ENCODE peak calls at places on chromosomes 3 and 15, in nine cellular contexts. U is IMR-90, B is suprapubic skin, Q is GM23248, E is Panc1, M is A673, X is Peyer's patch, Z is OCI-LY7, G is ovary. Y is an unnamed sample.

GRCh38 chr3:67386446-67386845 is 268.0 kb downstream of the SUCLG2 start:
- DNase-seq in U (peak; percentile 11), B (no peak), Q (no peak), E (no peak), M (no peak), X (no peak), Z (no peak), G (no peak), Y (no peak)

GRCh38 chr3:48433472-48434118 is 3.7 kb upstream of the PLXNB1 start:
- DNase-seq in U (peak; percentile 26), B (peak; percentile 70), Q (peak; percentile 83), E (no peak), M (no peak), X (peak; percentile 79), Z (no peak), G (no peak), Y (no peak)

GRCh38 chr3:49700014-49700413 is 10.7 kb downstream of the RNF123 start:
- DNase-seq in U (no peak), B (no peak), Q (no peak), E (no peak), M (no peak), X (no peak), Z (no peak), G (no peak), Y (no peak)

GRCh38 chr3:48039487-48040190 is 23.4 kb upstream of the MAP4 start:
- DNase-seq in U (peak; percentile 84), B (no peak), Q (peak; percentile 92), E (peak; percentile 39), M (peak; percentile 29), X (no peak), Z (no peak), G (no peak), Y (no peak)

GRCh38 chr3:50550079-50550736 is 17.3 kb downstream of the C3orf18 start:
- DNase-seq in U (peak; percentile 20), B (no peak), Q (peak; percentile 55), E (no peak), M (peak; percentile 45), X (peak; percentile 63), Z (peak; percentile 59), G (peak; percentile 62), Y (peak; percentile 43)

GRCh38 chr3:197270558-197271317 is 27.7 kb downstream of the DLG1 start:
- DNase-seq in U (peak; percentile 29), B (no peak), Q (no peak), E (no peak), M (no peak), X (no peak), Z (no peak), G (no peak), Y (no peak)

GRCh38 chr15:44215594-44215993 is 20.5 kb upstream of the FRMD5 start:
- DNase-seq in U (peak; percentile 90), B (no peak), Q (peak; percentile 96), E (peak; percentile 64), M (no peak), X (no peak), Z (no peak), G (no peak), Y (no peak)

GRCh38 chr15:71547066-71547465 is 263.3 kb upstream of the NR2E3 start:
- DNase-seq in U (no peak), B (no peak), Q (no peak), E (no peak), M (peak; percentile 11), X (no peak), Z (no peak), G (no peak), Y (peak; percentile 34)

DNA sequence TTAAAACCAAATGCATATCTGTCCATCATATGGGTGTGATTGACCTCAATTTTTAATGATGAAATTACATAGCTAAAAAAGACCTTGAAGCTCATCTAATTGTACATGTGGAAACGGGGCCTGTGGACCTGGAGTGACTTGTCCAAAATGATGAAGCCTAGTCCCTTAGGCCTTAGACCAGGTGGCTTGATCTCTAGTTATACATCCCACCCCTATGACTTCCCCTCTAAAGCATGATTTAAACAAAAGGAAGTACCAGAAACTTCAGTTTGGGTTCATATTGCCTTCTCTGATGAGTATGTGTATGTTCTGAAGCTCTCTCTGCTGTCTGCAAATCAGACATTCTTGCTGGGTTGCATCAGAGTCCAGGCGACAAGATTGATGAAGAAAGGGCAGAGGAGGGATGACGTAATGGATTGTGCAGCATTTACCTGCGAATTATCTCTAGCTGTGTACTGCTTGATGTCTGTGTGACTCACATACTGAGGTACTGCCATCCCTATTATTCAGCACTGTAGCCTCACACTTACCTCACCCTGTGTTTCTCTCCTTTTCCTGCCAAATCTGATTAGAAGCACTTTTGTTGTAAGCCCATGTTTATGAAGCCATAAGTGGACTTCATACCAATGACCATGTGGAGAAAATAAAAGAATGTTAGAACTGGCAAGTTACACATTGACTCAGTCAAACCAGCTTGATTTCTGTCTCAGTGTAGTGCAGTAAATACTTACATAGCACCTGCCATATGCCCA is 111.5 kb downstream of the FILIP1L start:
- DNase-seq in U (peak; percentile 97), B (no peak), Q (peak; percentile 90), E (peak; percentile 93), M (no peak), X (no peak), Z (no peak), G (no peak), Y (no peak)
- H3K27ac ChIP-seq in U (peak overlapping the region; percentile 39), B (peak overlapping the region; percentile 79), Q (peak overlapping the region; percentile 48), E (peak overlapping the region; percentile 27), M (no peak overlapping the region), X (no peak overlapping the region), Z (no peak overlapping the region), G (no peak overlapping the region), Y (no peak overlapping the region)

GRCh38 chr3:42028474-42028873 is 62.7 kb upstream of the TRAK1 start:
- DNase-seq in U (no peak), B (no peak), Q (no peak), E (no peak), M (no peak), X (no peak), Z (no peak), G (no peak), Y (no peak)

GRCh38 chr3:42022355-42022754 is 60.5 kb upstream of the ULK4 start:
- DNase-seq in U (no peak), B (no peak), Q (no peak), E (no peak), M (no peak), X (no peak), Z (no peak), G (no peak), Y (no peak)

GRCh38 chr3:42025388-42026138 is 63.7 kb upstream of the ULK4 start:
- DNase-seq in U (peak; percentile 99), B (peak; percentile 94), Q (peak; percentile 98), E (no peak), M (peak; percentile 94), X (peak; percentile 81), Z (peak; percentile 55), G (peak; percentile 95), Y (peak; percentile 89)

GRCh38 chr3:42023380-42023779 is 61.5 kb upstream of the ULK4 start:
- DNase-seq in U (no peak), B (no peak), Q (no peak), E (no peak), M (no peak), X (no peak), Z (no peak), G (no peak), Y (no peak)

GRCh38 chr3:42024578-42025387 is 62.9 kb upstream of the ULK4 start:
- DNase-seq in U (no peak), B (no peak), Q (peak; percentile 32), E (no peak), M (peak; percentile 61), X (no peak), Z (no peak), G (no peak), Y (no peak)
- H3K4me3 ChIP-seq in U (no peak overlapping the region), B (no peak overlapping the region), Q (peak overlapping the region; percentile 59), E (peak overlapping the region; percentile 36), M (peak overlapping the region; percentile 28), X (no peak overlapping the region), Z (peak overlapping the region; percentile 47), G (no peak overlapping the region), Y (no peak overlapping the region)

GRCh38 chr3:15839568-15839967 is 41.8 kb upstream of the ANKRD28 start:
- DNase-seq in U (no peak), B (no peak), Q (no peak), E (no peak), M (no peak), X (no peak), Z (no peak), G (no peak), Y (no peak)

GRCh38 chr3:15847239-15847638 is 49.5 kb upstream of the ANKRD28 start:
- DNase-seq in U (no peak), B (no peak), Q (no peak), E (no peak), M (no peak), X (no peak), Z (no peak), G (no peak), Y (no peak)

GRCh38 chr3:15845475-15845874 is 47.7 kb upstream of the ANKRD28 start:
- DNase-seq in U (no peak), B (no peak), Q (no peak), E (no peak), M (no peak), X (no peak), Z (no peak), G (no peak), Y (no peak)

DNA sequence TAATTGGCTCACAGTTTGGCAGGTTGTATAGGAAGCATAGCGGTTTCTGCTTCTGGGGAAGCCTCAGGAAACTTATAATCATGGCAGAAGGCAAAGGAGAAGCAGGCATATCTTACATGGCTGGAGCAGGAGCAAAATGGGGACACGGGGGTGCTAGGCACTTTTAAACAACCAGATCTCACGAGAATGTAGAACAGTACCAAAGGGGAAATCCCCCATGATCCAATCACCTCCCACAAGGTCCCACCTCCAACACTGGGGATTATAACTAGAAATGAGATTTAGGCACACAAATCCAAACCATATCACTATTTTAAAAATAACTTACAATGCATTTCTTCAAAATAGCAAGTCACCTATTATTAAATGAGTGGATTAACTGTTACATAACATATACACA is 47.1 kb upstream of the ANKRD28 start:
- DNase-seq in U (no peak), B (no peak), Q (no peak), E (no peak), M (no peak), X (no peak), Z (no peak), G (no peak), Y (no peak)
- H3K27ac ChIP-seq in U (no peak overlapping the region), B (no peak overlapping the region), Q (no peak overlapping the region), E (no peak overlapping the region), M (no peak overlapping the region), X (no peak overlapping the region), Z (no peak overlapping the region), G (no peak overlapping the region), Y (no peak overlapping the region)

GRCh38 chr3:16884748-16885587 is at the start of gene PLCL2:
- DNase-seq in U (peak; percentile 21), B (peak; percentile 70), Q (peak; percentile 72), E (no peak), M (peak; percentile 40), X (peak; percentile 77), Z (peak; percentile 82), G (peak; percentile 52), Y (no peak)

GRCh38 chr3:16887130-16887529 is 2.4 kb downstream of the PLCL2 start:
- DNase-seq in U (no peak), B (no peak), Q (no peak), E (no peak), M (no peak), X (no peak), Z (no peak), G (no peak), Y (no peak)

GRCh38 chr3:16884084-16884747 is 539 bp upstream of the PLCL2 start:
- DNase-seq in U (peak; percentile 6), B (peak; percentile 74), Q (peak; percentile 51), E (no peak), M (peak; percentile 53), X (peak; percentile 83), Z (peak; percentile 83), G (peak; percentile 77), Y (no peak)

GRCh38 chr3:16885948-16886683 is 1.4 kb downstream of the PLCL2 start:
- DNase-seq in U (no peak), B (no peak), Q (peak; percentile 62), E (no peak), M (no peak), X (no peak), Z (no peak), G (no peak), Y (no peak)

GRCh38 chr3:16885588-16885903 is 791 bp downstream of the PLCL2 start:
- DNase-seq in U (no peak), B (no peak), Q (no peak), E (no peak), M (no peak), X (no peak), Z (peak; percentile 73), G (no peak), Y (no peak)
- H3K4me3 ChIP-seq in U (peak overlapping the region; percentile 59), B (peak overlapping the region; percentile 91), Q (peak overlapping the region; percentile 76), E (peak overlapping the region; percentile 76), M (peak overlapping the region; percentile 53), X (peak overlapping the region; percentile 84), Z (peak overlapping the region; percentile 76), G (peak overlapping the region; percentile 84), Y (peak overlapping the region; percentile 75)